ENCODE peak calls at places on chromosomes 1 and 21, in four cellular contexts. One of them, this sample, is unnamed.

GRCh38 chr21:42425603-42425985 is 21.9 kb downstream of the UBASH3A start:
- DNase-seq in Peyer's patch: no peak
- DNase-seq in mucosa of descending colon: no peak
- DNase-seq in fibroblast of villous mesenchyme: no peak
- DNase-seq in this sample: no peak

GRCh38 chr1:18480315-18481189 is at the start of gene KLHDC7A:
- DNase-seq in Peyer's patch: no peak
- DNase-seq in mucosa of descending colon: peak
- DNase-seq in fibroblast of villous mesenchyme: no peak
- DNase-seq in this sample: no peak

GRCh38 chr1:93442276-93442675 is 5.6 kb upstream of the FNBP1L start:
- DNase-seq in Peyer's patch: peak
- DNase-seq in mucosa of descending colon: peak
- DNase-seq in fibroblast of villous mesenchyme: peak
- DNase-seq in this sample: peak

GRCh38 chr1:228976316-228976715 is 241.0 kb downstream of the RHOU start:
- DNase-seq in Peyer's patch: no peak
- DNase-seq in mucosa of descending colon: no peak
- DNase-seq in fibroblast of villous mesenchyme: no peak
- DNase-seq in this sample: no peak

GRCh38 chr1:41347276-41347675 is 14.0 kb upstream of the FOXO6 start:
- DNase-seq in Peyer's patch: no peak
- DNase-seq in mucosa of descending colon: no peak
- DNase-seq in fibroblast of villous mesenchyme: no peak
- DNase-seq in this sample: no peak

GRCh38 chr1:212607206-212607923 is 1.2 kb upstream of the ATF3 start:
- DNase-seq in Peyer's patch: peak
- DNase-seq in mucosa of descending colon: peak
- DNase-seq in fibroblast of villous mesenchyme: no peak
- DNase-seq in this sample: no peak

GRCh38 chr1:56389813-56390539 is 189.4 kb downstream of the PLPP3 start:
- DNase-seq in Peyer's patch: no peak
- DNase-seq in mucosa of descending colon: no peak
- DNase-seq in fibroblast of villous mesenchyme: peak
- DNase-seq in this sample: no peak

GRCh38 chr1:27102707-27103468 is 52.0 kb downstream of the SLC9A1 start:
- DNase-seq in Peyer's patch: peak
- DNase-seq in mucosa of descending colon: peak
- DNase-seq in fibroblast of villous mesenchyme: peak
- DNase-seq in this sample: peak

GRCh38 chr1:226424228-226425003 is 16.5 kb upstream of the PARP1 start:
- DNase-seq in Peyer's patch: no peak
- DNase-seq in mucosa of descending colon: no peak
- DNase-seq in fibroblast of villous mesenchyme: peak
- DNase-seq in this sample: peak

GRCh38 chr1:150537732-150538684 is 11.2 kb upstream of the ADAMTSL4 start:
- DNase-seq in Peyer's patch: no peak
- DNase-seq in mucosa of descending colon: no peak
- DNase-seq in fibroblast of villous mesenchyme: peak
- DNase-seq in this sample: peak
- TF ChIP-seq CTCF in Peyer's patch: no peak
- TF ChIP-seq CTCF in mucosa of descending colon: no peak
- TF ChIP-seq CTCF in fibroblast of villous mesenchyme: peak
- TF ChIP-seq CTCF in this sample: no peak

GRCh38 chr1:21621761-21622436 is 47.3 kb downstream of the RAP1GAP start:
- DNase-seq in Peyer's patch: no peak
- DNase-seq in mucosa of descending colon: no peak
- DNase-seq in fibroblast of villous mesenchyme: no peak
- DNase-seq in this sample: no peak
- H3K4me3 ChIP-seq in Peyer's patch: peak
- H3K4me3 ChIP-seq in mucosa of descending colon: peak
- H3K4me3 ChIP-seq in fibroblast of villous mesenchyme: no peak
- H3K4me3 ChIP-seq in this sample: no peak

DNA sequence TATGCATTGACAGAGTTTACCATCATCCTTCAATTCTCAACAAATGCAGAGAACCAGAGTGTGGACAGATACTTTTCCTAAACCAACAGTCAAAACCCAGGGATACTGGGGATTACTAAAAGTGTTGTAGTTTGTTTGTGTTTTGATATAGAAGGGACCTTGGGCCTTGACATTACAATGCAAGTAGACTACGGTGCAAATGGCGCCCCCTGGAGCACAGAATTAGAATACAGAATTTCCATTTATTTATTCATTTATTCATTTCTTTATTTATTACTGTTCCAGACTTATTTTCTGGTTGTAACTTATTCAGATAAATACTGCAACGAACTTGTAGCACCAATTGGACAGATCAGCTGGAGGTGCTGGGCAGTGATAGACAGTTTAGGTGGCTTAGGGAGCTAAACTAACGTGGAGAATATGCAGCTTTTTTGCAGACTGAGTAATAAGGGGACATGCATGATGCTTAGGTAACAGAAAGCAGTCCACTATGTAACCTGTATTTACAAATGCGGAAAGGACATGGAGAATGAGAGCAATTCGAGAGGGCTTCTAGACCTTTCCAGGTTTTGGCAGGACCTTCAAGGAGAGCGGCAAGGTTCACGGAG is 42.6 kb downstream of the KIRREL1 start:
- DNase-seq in Peyer's patch: peak
- DNase-seq in mucosa of descending colon: no peak
- DNase-seq in fibroblast of villous mesenchyme: peak
- DNase-seq in this sample: peak
- TF ChIP-seq CTCF in Peyer's patch: peak
- TF ChIP-seq CTCF in mucosa of descending colon: peak
- TF ChIP-seq CTCF in fibroblast of villous mesenchyme: peak
- TF ChIP-seq CTCF in this sample: peak

GRCh38 chr1:230424440-230425251 is 1.5 kb downstream of the PGBD5 start:
- DNase-seq in Peyer's patch: no peak
- DNase-seq in mucosa of descending colon: peak
- DNase-seq in fibroblast of villous mesenchyme: no peak
- DNase-seq in this sample: no peak
- H3K4me3 ChIP-seq in Peyer's patch: no peak
- H3K4me3 ChIP-seq in mucosa of descending colon: no peak
- H3K4me3 ChIP-seq in fibroblast of villous mesenchyme: no peak
- H3K4me3 ChIP-seq in this sample: no peak

DNA sequence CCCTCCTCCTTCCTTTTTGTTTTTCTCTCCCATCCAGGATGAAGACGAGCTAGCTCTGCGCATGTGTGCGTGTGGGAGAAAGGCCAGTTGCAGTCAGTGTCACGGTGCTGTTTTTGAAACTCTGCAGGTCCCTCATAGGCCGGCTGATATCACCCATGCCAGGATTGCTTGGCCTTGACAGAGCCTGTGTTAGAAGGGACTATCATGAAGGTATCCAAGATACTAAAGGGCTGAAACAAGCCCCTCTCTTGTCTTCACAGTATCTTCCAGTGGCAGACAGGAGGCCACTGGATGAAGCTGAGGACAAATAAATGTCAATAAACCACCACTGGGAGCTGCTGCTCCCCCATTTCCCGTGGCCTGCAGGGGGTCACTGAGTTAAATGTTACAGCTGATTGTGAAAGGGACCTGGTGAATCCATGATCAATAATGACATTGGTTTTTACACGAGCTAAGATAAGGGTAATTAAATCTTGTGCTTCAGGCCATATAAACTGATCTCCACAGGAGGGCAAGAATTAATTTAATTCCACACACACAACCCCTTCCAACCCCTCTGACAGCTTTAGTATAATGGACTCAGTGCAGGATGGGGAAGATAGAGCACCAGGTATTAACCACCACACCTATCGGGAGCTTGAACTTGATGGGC is 64.6 kb upstream of the TARBP1 start:
- DNase-seq in Peyer's patch: no peak
- DNase-seq in mucosa of descending colon: no peak
- DNase-seq in fibroblast of villous mesenchyme: peak
- DNase-seq in this sample: no peak
- TF ChIP-seq CTCF in Peyer's patch: no peak
- TF ChIP-seq CTCF in mucosa of descending colon: no peak
- TF ChIP-seq CTCF in fibroblast of villous mesenchyme: no peak
- TF ChIP-seq CTCF in this sample: peak

DNA sequence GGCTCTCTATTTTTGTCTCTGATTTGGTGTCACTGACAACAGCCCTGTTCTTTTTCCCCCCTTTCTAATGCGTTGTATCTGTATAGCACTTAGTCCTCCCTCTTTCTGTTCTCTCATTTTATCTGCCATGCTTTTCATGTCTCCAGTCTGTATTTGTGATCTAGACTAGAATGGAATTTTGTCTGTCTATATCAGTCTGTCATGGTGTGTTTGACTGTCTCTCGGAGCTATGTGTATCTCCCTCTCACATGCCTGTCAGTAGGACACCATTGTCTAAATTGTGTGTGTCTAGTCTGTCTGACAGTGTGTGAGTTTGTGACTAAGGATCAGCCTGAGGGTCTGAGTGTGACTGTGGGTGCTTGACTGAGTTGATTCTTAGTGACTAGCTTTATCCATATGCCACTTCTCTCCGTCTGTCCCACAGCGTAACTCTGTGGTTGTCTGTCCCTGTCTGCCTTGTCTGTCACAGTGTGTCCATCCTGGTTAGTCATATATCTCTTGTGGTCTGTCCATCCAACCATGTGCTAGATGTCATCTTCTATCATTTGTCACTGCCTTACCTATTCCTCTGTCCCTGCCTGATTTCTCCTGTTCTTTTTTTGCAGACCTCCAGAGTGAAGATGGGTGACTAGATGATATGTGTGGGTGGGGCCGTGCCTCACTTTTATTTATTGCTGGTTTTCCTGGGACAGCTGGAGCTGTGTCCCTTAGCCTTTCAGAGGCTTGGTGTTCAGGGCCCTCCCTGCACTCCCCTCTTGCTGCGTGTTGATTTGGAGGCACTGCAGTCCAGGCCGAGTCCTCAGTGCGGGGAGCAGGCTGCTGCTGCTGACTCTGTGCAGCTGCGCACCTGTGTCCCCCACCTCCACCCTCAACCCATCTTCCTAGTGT is 1.4 kb upstream of the B4GALT2 start:
- DNase-seq in Peyer's patch: no peak
- DNase-seq in mucosa of descending colon: no peak
- DNase-seq in fibroblast of villous mesenchyme: no peak
- DNase-seq in this sample: no peak
- H3K4me3 ChIP-seq in Peyer's patch: no peak
- H3K4me3 ChIP-seq in mucosa of descending colon: no peak
- H3K4me3 ChIP-seq in fibroblast of villous mesenchyme: no peak
- H3K4me3 ChIP-seq in this sample: no peak

DNA sequence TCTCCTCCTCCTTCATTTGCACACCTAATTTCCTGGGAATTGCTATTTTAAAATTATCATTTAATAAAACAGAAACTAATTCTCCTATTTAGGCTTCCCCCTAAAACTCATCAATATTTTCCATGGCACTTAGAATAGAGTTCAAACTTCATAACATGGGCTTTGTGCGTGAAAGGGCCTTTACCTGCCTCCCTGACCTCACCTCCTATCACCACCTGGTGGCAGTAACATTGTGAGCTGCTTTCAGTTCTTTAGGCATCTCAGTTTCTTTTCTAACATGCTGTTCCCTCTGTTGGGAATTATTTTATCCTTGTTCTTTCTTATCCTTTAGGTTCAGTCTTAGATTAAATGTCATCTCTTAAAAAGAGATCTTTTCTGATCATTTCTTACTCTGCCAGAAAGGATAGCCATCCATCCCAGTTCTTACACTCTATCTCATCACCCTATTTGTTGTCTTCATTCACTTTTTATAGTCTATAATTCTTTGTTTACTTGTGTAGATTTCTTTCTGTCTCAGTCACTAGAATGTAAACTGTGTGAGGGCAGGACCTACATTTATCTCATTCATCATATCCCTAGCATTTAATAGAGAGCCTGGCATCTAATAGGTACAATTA is 133.8 kb upstream of the KIAA1614 start:
- DNase-seq in Peyer's patch: peak
- DNase-seq in mucosa of descending colon: no peak
- DNase-seq in fibroblast of villous mesenchyme: no peak
- DNase-seq in this sample: no peak
- TF ChIP-seq CTCF in Peyer's patch: peak
- TF ChIP-seq CTCF in mucosa of descending colon: peak
- TF ChIP-seq CTCF in fibroblast of villous mesenchyme: peak
- TF ChIP-seq CTCF in this sample: peak

DNA sequence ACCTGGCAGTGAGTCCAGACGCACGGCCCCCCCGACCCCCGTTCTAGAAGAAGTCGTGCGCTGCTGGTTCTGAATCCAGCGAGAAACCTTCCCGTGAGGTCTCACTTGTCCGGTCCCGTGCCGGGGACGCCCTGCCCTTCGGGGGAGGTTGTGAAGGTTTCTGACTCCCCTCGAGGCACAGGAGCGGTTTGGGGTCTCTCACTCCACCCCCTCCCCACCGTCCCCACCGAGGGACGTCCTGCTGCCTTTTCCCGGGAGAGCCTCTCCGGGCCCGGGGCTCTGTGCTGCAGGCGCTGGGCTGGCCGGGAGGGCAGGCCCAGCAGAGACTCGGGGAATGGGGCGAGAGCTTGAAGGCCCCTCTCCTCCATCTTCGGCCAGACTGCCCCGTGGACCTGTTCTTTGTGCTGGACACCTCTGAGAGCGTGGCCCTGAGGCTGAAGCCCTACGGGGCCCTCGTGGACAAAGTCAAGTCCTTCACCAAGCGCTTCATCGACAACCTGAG is 737 bp downstream of the COL6A1 start:
- DNase-seq in Peyer's patch: peak
- DNase-seq in mucosa of descending colon: peak
- DNase-seq in fibroblast of villous mesenchyme: no peak
- DNase-seq in this sample: no peak
- H3K4me3 ChIP-seq in Peyer's patch: peak
- H3K4me3 ChIP-seq in mucosa of descending colon: peak
- H3K4me3 ChIP-seq in fibroblast of villous mesenchyme: peak
- H3K4me3 ChIP-seq in this sample: peak

This sample was measured in fibroblast of mammary gland.